ENCODE peak calls at places on chromosomes 3 and 15, in nine cellular contexts. W is mammary epithelial cell, E is right atrium auricular region, A is colonic mucosa, N is cardiac muscle cell, P is A549, G is heart right ventricle, T is fibroblast of lung, F is IMR-90. H is an unnamed sample. For H3K4me1, the result is how much of the 10 kb centered on the place peaks cover.

GRCh38 chr15:78159395-78159794 is 10.2 kb downstream of the IDH3A start:
- DNase-seq in W (no peak), E (no peak), A (no peak), N (no peak), P (no peak), G (no peak), T (no peak), F (no peak), H (no peak)

GRCh38 chr3:155870945-155871745 is 695 bp downstream of the GMPS start:
- DNase-seq in W (peak), E (peak), A (peak), N (peak), P (peak), G (peak), T (peak), F (no peak), H (peak)

GRCh38 chr15:88572030-88572333 is 25.5 kb upstream of the DET1 start:
- DNase-seq in W (no peak), E (no peak), A (no peak), N (no peak), P (no peak), G (no peak), T (no peak), F (no peak), H (no peak)

GRCh38 chr15:36810656-36811449 is 231.4 kb downstream of the CDIN1 start:
- DNase-seq in W (no peak), E (no peak), A (no peak), N (no peak), P (no peak), G (no peak), T (no peak), F (no peak), H (no peak)

GRCh38 chr3:97736928-97737327 is 27.6 kb upstream of the ARL6 start:
- DNase-seq in W (no peak), E (no peak), A (no peak), N (no peak), P (no peak), G (no peak), T (no peak), F (no peak), H (no peak)

GRCh38 chr15:42102646-42103235 is 8.4 kb upstream of the PLA2G4D start:
- DNase-seq in W (peak), E (no peak), A (peak), N (peak), P (no peak), G (no peak), T (peak), F (peak), H (no peak)

GRCh38 chr3:174051191-174051590 is 653.6 kb downstream of the NLGN1 start:
- DNase-seq in W (no peak), E (no peak), A (no peak), N (no peak), P (no peak), G (no peak), T (no peak), F (no peak), H (no peak)

GRCh38 chr3:162984752-162985151 is 1488.1 kb downstream of the OTOL1 start:
- DNase-seq in W (no peak), E (no peak), A (no peak), N (peak), P (no peak), G (no peak), T (no peak), F (no peak), H (no peak)

GRCh38 chr3:122415762-122416654 is at the start of gene WDR5B:
- DNase-seq in W (peak), E (peak), A (peak), N (peak), P (peak), G (peak), T (peak), F (peak), H (peak)

GRCh38 chr15:85500729-85501128 is 120.3 kb downstream of the AKAP13 start:
- DNase-seq in W (no peak), E (no peak), A (no peak), N (peak), P (no peak), G (no peak), T (peak), F (peak), H (no peak)

GRCh38 chr15:55319537-55320325 is 709 bp downstream of the PIGB start:
- DNase-seq in W (peak), E (no peak), A (peak), N (peak), P (peak), G (no peak), T (peak), F (peak), H (no peak)

GRCh38 chr3:125481786-125482185 is 38.2 kb downstream of the SNX4 start:
- DNase-seq in W (no peak), E (no peak), A (no peak), N (no peak), P (no peak), G (no peak), T (no peak), F (no peak), H (no peak)

GRCh38 chr3:126490619-126491018 is 14.9 kb upstream of the ZXDC start:
- DNase-seq in W (no peak), E (no peak), A (no peak), N (no peak), P (no peak), G (no peak), T (no peak), F (no peak), H (no peak)

GRCh38 chr3:45258317-45258716 is 32.2 kb upstream of the TMEM158 start:
- DNase-seq in W (no peak), E (no peak), A (no peak), N (peak), P (no peak), G (no peak), T (no peak), F (no peak), H (peak)

GRCh38 chr15:90839187-90840071 is 29.0 kb upstream of the FURIN start:
- DNase-seq in W (peak), E (no peak), A (peak), N (peak), P (no peak), G (no peak), T (peak), F (peak), H (peak)

GRCh38 chr3:138082992-138083386 is 32.4 kb downstream of the DZIP1L start:
- DNase-seq in W (peak), E (no peak), A (no peak), N (peak), P (no peak), G (no peak), T (peak), F (no peak), H (no peak)

GRCh38 chr3:126442099-126442848 is 33.4 kb downstream of the ZXDC start:
- DNase-seq in W (no peak), E (peak), A (peak), N (peak), P (no peak), G (peak), T (no peak), F (peak), H (no peak)

GRCh38 chr15:71116366-71116765 is 1.1 kb downstream of the THSD4 start:
- DNase-seq in W (no peak), E (no peak), A (peak), N (no peak), P (no peak), G (no peak), T (no peak), F (peak), H (no peak)

GRCh38 chr3:33181229-33181628 is 37.4 kb downstream of the SUSD5 start:
- DNase-seq in W (no peak), E (no peak), A (no peak), N (no peak), P (no peak), G (no peak), T (no peak), F (no peak), H (no peak)

GRCh38 chr15:56794923-56795329 is 61.6 kb upstream of the ZNF280D start:
- DNase-seq in W (no peak), E (no peak), A (no peak), N (peak), P (no peak), G (no peak), T (no peak), F (no peak), H (no peak)

GRCh38 chr3:129413687-129414506 is 14.5 kb downstream of the EFCAB12 start:
- DNase-seq in W (peak), E (no peak), A (no peak), N (peak), P (peak), G (no peak), T (peak), F (peak), H (no peak)

GRCh38 chr3:194711913-194712312 is 26.2 kb downstream of the FAM43A start:
- DNase-seq in W (peak), E (no peak), A (no peak), N (peak), P (peak), G (no peak), T (peak), F (peak), H (no peak)

GRCh38 chr3:23830869-23831484 is 25.2 kb downstream of the UBE2E1 start:
- DNase-seq in W (peak), E (no peak), A (no peak), N (no peak), P (no peak), G (no peak), T (peak), F (no peak), H (no peak)

GRCh38 chr15:32829441-32829840 is 111.6 kb downstream of the GREM1 start:
- DNase-seq in W (no peak), E (no peak), A (no peak), N (no peak), P (no peak), G (no peak), T (no peak), F (no peak), H (no peak)

GRCh38 chr3:185935465-185936263 is 2.1 kb downstream of the TRA2B start:
- DNase-seq in W (peak), E (no peak), A (peak), N (no peak), P (no peak), G (no peak), T (peak), F (peak), H (no peak)
- H3K4me1 ChIP-seq in W (under half), E (under half), A (under half), N (under half), P (under half), G (under half), T (under half), F (under half), H (under half)

DNA sequence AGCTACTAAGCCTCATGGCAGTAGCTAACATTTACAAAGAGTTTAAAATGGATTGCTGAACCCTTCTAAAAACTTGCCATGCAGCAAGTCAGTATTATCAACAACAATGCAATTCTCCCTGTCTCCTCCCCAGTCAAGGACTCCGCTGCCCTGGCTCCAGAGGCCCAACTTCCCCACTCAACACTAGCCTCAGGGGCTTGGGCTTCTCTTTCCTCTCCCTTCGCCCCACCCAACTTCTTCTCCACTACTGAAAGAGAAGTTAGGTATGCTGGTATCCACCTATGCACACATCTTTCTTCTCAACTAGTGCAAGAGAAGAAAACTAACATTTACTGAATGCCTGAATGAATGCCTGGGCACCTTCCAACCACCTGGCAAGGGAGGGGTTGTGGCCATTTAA is 30.7 kb downstream of the TLE3 start:
- DNase-seq in W (no peak), E (no peak), A (no peak), N (no peak), P (no peak), G (no peak), T (no peak), F (no peak), H (no peak)
- H3K4me1 ChIP-seq in W (under half), E (under half), A (under half), N (under half), P (under half), G (under half), T (under half), F (under half), H (under half)

GRCh38 chr3:46936733-46937250 is 39.8 kb downstream of the CCDC12 start:
- DNase-seq in W (no peak), E (no peak), A (no peak), N (no peak), P (no peak), G (no peak), T (peak), F (peak), H (peak)
- H3K4me1 ChIP-seq in W (half or more), E (under half), A (under half), N (half or more), P (half or more), G (half or more), T (under half), F (under half), H (half or more)

GRCh38 chr3:152313430-152313829 is 44.7 kb downstream of the MBNL1 start:
- DNase-seq in W (no peak), E (no peak), A (no peak), N (no peak), P (no peak), G (no peak), T (no peak), F (no peak), H (no peak)
- H3K4me1 ChIP-seq in W (under half), E (under half), A (under half), N (under half), P (half or more), G (half or more), T (under half), F (under half), H (half or more)

GRCh38 chr3:4497884-4498283 is 4.7 kb downstream of the ITPR1 start:
- DNase-seq in W (no peak), E (no peak), A (no peak), N (no peak), P (no peak), G (no peak), T (no peak), F (no peak), H (no peak)
- H3K4me1 ChIP-seq in W (under half), E (under half), A (under half), N (under half), P (under half), G (under half), T (under half), F (under half), H (under half)

H was measured in left lung.